ENCODE peak calls at places on chromosomes 12 and 14, in seven cellular contexts. G is uterus, H is fibroblast of lung, K is mesendoderm, F is upper lobe of right lung, E is thoracic aorta, C is HAP-1. N is an unnamed sample.
A peak's percentile ranks its signal among the peaks of the same experiment; 100 is the strongest.

GRCh38 chr12:91021076-91021475 is 16.3 kb upstream of the EPYC start:
- DNase-seq in G (no peak), K (no peak), H (no peak), F (no peak), C (no peak), E (no peak), N (no peak)

GRCh38 chr12:54560374-54560858 is 11.0 kb downstream of the PDE1B start:
- DNase-seq in H (peak; percentile 63), G (peak; percentile 93), C (no peak), E (peak; percentile 96), F (peak; percentile 95), K (peak; percentile 95), N (peak; percentile 93)

GRCh38 chr12:104671407-104672095 is 214.8 kb downstream of the CHST11 start:
- DNase-seq in H (peak; percentile 91), C (peak; percentile 20), G (peak; percentile 76), F (peak; percentile 93), E (peak; percentile 85), K (peak; percentile 87), N (peak; percentile 95)

GRCh38 chr14:69615471-69616407 is 4.3 kb downstream of the SUSD6 start:
- DNase-seq in C (no peak), K (no peak), H (peak; percentile 51), F (no peak), E (no peak), G (peak; percentile 84), N (peak; percentile 77)

GRCh38 chr12:76890407-76891143 is 11.8 kb upstream of the CSRP2 start:
- DNase-seq in K (no peak), G (no peak), F (no peak), E (no peak), C (no peak), H (no peak), N (no peak)

GRCh38 chr12:67268896-67269631 is at the start of gene CAND1:
- DNase-seq in H (peak; percentile 100), C (peak; percentile 94), F (peak; percentile 98), G (peak; percentile 98), K (peak; percentile 99), E (peak; percentile 89), N (peak; percentile 98)

GRCh38 chr12:117192057-117192456 is 1.8 kb upstream of the FBXO21 start:
- DNase-seq in G (no peak), F (no peak), K (peak; percentile 55), E (no peak), H (no peak), C (no peak), N (no peak)

GRCh38 chr12:41596190-41596589 is 408.1 kb downstream of the PDZRN4 start:
- DNase-seq in C (no peak), F (no peak), K (no peak), H (no peak), G (no peak), E (no peak), N (no peak)

GRCh38 chr12:103930787-103931536 is 752 bp downstream of the HSP90B1 start:
- DNase-seq in C (no peak), E (no peak), H (peak; percentile 63), G (peak; percentile 44), K (peak; percentile 40), F (peak; percentile 69), N (no peak)

GRCh38 chr14:63573579-63573978 is 30.4 kb upstream of the PPP2R5E start:
- DNase-seq in G (no peak), K (no peak), F (no peak), C (no peak), E (no peak), H (no peak), N (no peak)

GRCh38 chr12:67909091-67909531 is 80.1 kb upstream of the IFNG-AS1 start:
- DNase-seq in E (no peak), K (no peak), H (peak; percentile 12), G (no peak), C (no peak), F (no peak), N (no peak)

DNA sequence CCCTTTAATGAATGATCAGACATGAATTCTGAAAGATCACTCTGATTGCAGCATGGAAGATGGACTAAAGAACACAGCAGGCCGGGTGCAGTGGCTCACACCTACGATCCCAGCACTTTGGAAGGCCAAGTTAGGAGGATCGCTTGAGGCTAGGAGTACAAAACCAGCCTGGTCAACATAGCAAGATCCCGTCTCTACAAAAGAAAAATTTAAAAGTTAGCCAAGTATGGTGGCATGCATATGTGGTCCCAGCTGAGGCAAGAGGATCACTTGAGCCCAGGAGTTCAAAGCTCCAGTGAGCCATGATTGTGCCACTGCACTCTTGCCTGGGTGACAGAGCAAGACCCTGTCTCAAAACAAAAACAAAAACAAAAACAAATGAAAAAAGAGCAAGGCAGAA is 35.1 kb downstream of the SENP1 start:
- DNase-seq in F (no peak), C (no peak), E (no peak), K (no peak), H (no peak), G (no peak), N (no peak)
- H3K36me3 ChIP-seq in F (peaks cover 75% of the 10 kb centered on the region), C (peaks cover 48% of the 10 kb centered on the region), E (peaks cover 26% of the 10 kb centered on the region), K (no peaks in the 10 kb centered on the region), H (no peaks in the 10 kb centered on the region), G (no peaks in the 10 kb centered on the region), N (peaks cover 46% of the 10 kb centered on the region)

DNA sequence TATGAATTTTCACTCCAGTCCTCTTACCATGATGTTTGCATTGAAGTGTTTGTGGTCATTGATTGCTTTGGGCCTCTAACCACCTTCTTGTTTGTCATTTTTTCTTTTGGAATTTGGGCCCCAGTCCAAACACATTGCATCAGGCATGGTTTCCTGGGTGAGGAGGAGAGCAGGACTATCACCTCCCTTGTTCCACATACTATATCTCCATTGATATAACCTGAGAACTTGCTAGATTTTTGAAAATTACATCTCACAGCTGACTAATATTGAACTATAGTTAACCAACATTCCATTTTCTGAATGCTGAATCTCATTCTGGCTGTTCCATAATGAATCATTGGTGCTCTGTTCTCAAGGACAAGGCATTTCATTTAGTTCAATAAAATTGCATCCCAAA is 329.2 kb downstream of the ZFP36L1 start:
- DNase-seq in C (no peak), E (no peak), H (no peak), F (no peak), G (no peak), K (no peak), N (no peak)
- H3K4me1 ChIP-seq in C (no peaks in the 10 kb centered on the region), E (peaks cover 62% of the 10 kb centered on the region), H (peaks cover 15% of the 10 kb centered on the region), F (peaks cover 47% of the 10 kb centered on the region), G (peaks cover 4% of the 10 kb centered on the region), K (peaks cover 4% of the 10 kb centered on the region), N (no peaks in the 10 kb centered on the region)

GRCh38 chr12:45986646-45987338 is 3.6 kb downstream of the SCAF11 start:
- DNase-seq in F (no peak), E (no peak), K (peak; percentile 94), H (no peak), G (no peak), C (no peak), N (no peak)

GRCh38 chr12:45980540-45980939 is 9.8 kb downstream of the SCAF11 start:
- DNase-seq in E (no peak), F (no peak), G (no peak), H (no peak), C (no peak), K (no peak), N (no peak)

GRCh38 chr12:45978108-45978507 is 12.3 kb downstream of the SCAF11 start:
- DNase-seq in G (no peak), F (no peak), C (no peak), H (no peak), K (no peak), E (no peak), N (no peak)

GRCh38 chr12:45975506-45975905 is 14.9 kb downstream of the SCAF11 start:
- DNase-seq in H (no peak), K (no peak), E (no peak), C (no peak), F (no peak), G (no peak), N (no peak)

DNA sequence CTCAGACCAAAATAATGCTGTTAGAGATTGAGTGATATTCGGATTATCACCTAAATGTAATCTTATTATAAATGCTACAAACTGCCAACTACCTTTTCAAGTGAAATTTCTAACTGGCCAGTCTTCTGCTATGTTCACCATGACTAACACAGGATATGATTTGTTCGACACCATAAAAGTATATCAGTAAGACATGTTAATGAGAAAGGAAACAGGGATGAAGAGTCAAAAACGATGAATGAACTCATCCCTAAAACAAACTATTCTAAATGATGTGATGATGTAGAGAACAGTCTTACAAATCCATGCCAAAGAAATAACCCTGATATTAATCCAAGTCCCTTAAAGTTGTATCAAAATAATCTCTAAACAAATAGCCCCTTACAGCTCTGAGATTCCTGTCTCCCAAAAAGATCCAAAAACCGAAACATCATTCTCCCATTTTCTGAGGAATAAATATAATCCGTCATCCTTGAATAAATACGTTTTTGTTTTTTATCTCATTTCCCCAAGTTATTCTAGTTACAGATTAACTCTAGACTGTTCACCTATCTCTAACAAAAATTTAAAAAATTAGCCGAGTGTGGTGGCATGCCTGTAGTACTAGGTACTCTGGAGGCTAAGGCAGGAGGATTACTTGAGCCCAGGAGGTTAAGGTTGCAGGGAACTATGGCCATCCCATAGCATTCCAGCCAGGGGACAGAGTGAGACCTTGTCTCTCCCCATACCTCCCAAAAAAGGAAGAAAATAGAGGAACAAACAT is 9.1 kb downstream of the SCAF11 start:
- DNase-seq in E (no peak), C (no peak), G (no peak), F (no peak), H (no peak), K (no peak), N (no peak)
- H3K36me3 ChIP-seq in E (no peaks in the 10 kb centered on the region), C (peaks cover 9% of the 10 kb centered on the region), G (no peaks in the 10 kb centered on the region), F (no peaks in the 10 kb centered on the region), H (no peaks in the 10 kb centered on the region), K (no peaks in the 10 kb centered on the region), N (no peaks in the 10 kb centered on the region)

GRCh38 chr12:46559311-46559710 is 186.7 kb upstream of the SLC38A2 start:
- DNase-seq in F (no peak), C (no peak), E (no peak), K (no peak), G (no peak), H (no peak), N (no peak)

GRCh38 chr12:46558696-46559095 is 186.1 kb upstream of the SLC38A2 start:
- DNase-seq in G (no peak), K (no peak), H (no peak), E (no peak), C (no peak), F (no peak), N (no peak)

GRCh38 chr12:46556105-46556559 is 183.6 kb upstream of the SLC38A2 start:
- DNase-seq in E (no peak), G (no peak), H (peak; percentile 96), C (no peak), K (no peak), F (no peak), N (no peak)

GRCh38 chr12:46556820-46557524 is 184.4 kb upstream of the SLC38A2 start:
- DNase-seq in F (no peak), H (peak; percentile 67), C (no peak), G (no peak), E (no peak), K (no peak), N (no peak)

DNA sequence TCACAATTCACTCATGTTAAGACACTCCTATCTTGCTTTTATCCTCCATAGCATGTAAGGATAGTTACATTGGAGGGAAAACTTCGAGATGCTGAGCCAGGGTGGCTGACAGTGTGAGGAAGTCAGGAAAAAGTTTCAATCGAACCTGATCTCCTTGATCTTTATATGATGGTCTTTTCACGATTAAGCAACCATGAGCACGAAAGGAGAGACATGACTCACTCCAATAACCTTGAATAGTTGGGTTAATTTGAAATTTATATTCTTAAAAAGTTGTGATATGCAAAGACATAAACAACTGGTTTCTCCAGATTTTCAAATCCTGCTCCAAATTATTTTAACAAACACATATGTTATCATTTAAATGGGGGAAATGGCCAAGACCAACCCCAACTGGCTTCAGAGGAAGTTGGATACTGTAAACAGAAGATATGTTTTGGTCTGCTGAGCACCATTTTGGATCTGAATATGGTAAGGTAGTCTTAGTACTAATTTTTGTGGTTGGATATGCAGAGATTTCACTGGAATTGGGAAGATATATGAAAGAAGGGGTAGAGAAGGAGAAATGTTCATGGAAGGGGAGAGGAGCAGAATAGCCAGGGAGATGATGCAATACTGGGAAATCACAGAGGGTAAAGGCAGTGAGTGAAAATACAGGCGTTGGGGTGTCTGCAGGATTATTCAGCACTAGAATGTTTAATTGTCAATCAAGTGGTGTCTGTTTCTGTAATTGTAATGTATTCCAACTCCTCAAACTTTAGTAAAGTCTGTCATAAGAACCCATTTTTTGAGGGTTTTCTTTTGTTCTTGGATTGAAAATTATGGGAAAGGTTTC is 185.2 kb upstream of the SLC38A2 start:
- DNase-seq in K (no peak), E (no peak), G (no peak), C (no peak), F (no peak), H (peak; percentile 49), N (no peak)
- H3K4me1 ChIP-seq in K (peaks cover 2% of the 10 kb centered on the region), E (peaks cover 81% of the 10 kb centered on the region), G (peaks cover 15% of the 10 kb centered on the region), C (peaks cover 8% of the 10 kb centered on the region), F (no peaks in the 10 kb centered on the region), H (peaks cover 18% of the 10 kb centered on the region), N (peaks cover 29% of the 10 kb centered on the region)